ENCODE peak calls at places on chromosomes 1 and 21, in eight cellular contexts. One of them, this sample, is unnamed.

GRCh38 chr1:203722925-203723324 is 42.1 kb upstream of the LAX1 start:
- DNase-seq in activated T-cell treated with anti-CD3 and anti-CD28 coated beads for 48 hours: no peak
- DNase-seq in epithelial cell of esophagus: no peak
- DNase-seq in stimulated activated CD4-positive, alpha-beta T cell treated with anti-CD3 and anti-CD28 coated beads, Interleukin-4, amount 100 ng/mL, for 48 hours: no peak
- DNase-seq in cardiac fibroblast: no peak
- DNase-seq in A172: no peak
- DNase-seq in skeletal muscle cell: no peak
- DNase-seq in amniotic stem cell: no peak
- DNase-seq in this sample: no peak

GRCh38 chr1:168636200-168636599 is 59.8 kb downstream of the XCL1 start:
- DNase-seq in stimulated activated CD4-positive, alpha-beta T cell treated with anti-CD3 and anti-CD28 coated beads, Interleukin-4, amount 100 ng/mL, for 48 hours: no peak
- DNase-seq in amniotic stem cell: no peak
- DNase-seq in cardiac fibroblast: peak
- DNase-seq in epithelial cell of esophagus: peak
- DNase-seq in activated T-cell treated with anti-CD3 and anti-CD28 coated beads for 48 hours: no peak
- DNase-seq in skeletal muscle cell: no peak
- DNase-seq in A172: no peak
- DNase-seq in this sample: no peak

GRCh38 chr1:232629250-232630046 is 485 bp downstream of the SIPA1L2 start:
- DNase-seq in skeletal muscle cell: no peak
- DNase-seq in epithelial cell of esophagus: peak
- DNase-seq in amniotic stem cell: no peak
- DNase-seq in A172: no peak
- DNase-seq in cardiac fibroblast: peak
- DNase-seq in stimulated activated CD4-positive, alpha-beta T cell treated with anti-CD3 and anti-CD28 coated beads, Interleukin-4, amount 100 ng/mL, for 48 hours: peak
- DNase-seq in activated T-cell treated with anti-CD3 and anti-CD28 coated beads for 48 hours: peak
- DNase-seq in this sample: peak

GRCh38 chr1:105337427-105337826 is 1587.7 kb downstream of the AMY1C start:
- DNase-seq in A172: no peak
- DNase-seq in activated T-cell treated with anti-CD3 and anti-CD28 coated beads for 48 hours: no peak
- DNase-seq in skeletal muscle cell: no peak
- DNase-seq in cardiac fibroblast: no peak
- DNase-seq in stimulated activated CD4-positive, alpha-beta T cell treated with anti-CD3 and anti-CD28 coated beads, Interleukin-4, amount 100 ng/mL, for 48 hours: no peak
- DNase-seq in amniotic stem cell: no peak
- DNase-seq in epithelial cell of esophagus: no peak
- DNase-seq in this sample: no peak

GRCh38 chr1:150148834-150149489 is 754 bp upstream of the PLEKHO1 start:
- DNase-seq in skeletal muscle cell: no peak
- DNase-seq in A172: no peak
- DNase-seq in cardiac fibroblast: no peak
- DNase-seq in epithelial cell of esophagus: no peak
- DNase-seq in stimulated activated CD4-positive, alpha-beta T cell treated with anti-CD3 and anti-CD28 coated beads, Interleukin-4, amount 100 ng/mL, for 48 hours: no peak
- DNase-seq in amniotic stem cell: no peak
- DNase-seq in activated T-cell treated with anti-CD3 and anti-CD28 coated beads for 48 hours: no peak
- DNase-seq in this sample: peak

GRCh38 chr1:72280714-72281113 is 1.6 kb downstream of the NEGR1 start:
- DNase-seq in amniotic stem cell: no peak
- DNase-seq in epithelial cell of esophagus: no peak
- DNase-seq in stimulated activated CD4-positive, alpha-beta T cell treated with anti-CD3 and anti-CD28 coated beads, Interleukin-4, amount 100 ng/mL, for 48 hours: no peak
- DNase-seq in cardiac fibroblast: peak
- DNase-seq in A172: no peak
- DNase-seq in skeletal muscle cell: no peak
- DNase-seq in activated T-cell treated with anti-CD3 and anti-CD28 coated beads for 48 hours: no peak
- DNase-seq in this sample: no peak

GRCh38 chr1:206905295-206906164 is 8.3 kb downstream of the IL24 start:
- DNase-seq in amniotic stem cell: peak
- DNase-seq in activated T-cell treated with anti-CD3 and anti-CD28 coated beads for 48 hours: no peak
- DNase-seq in skeletal muscle cell: peak
- DNase-seq in A172: peak
- DNase-seq in cardiac fibroblast: peak
- DNase-seq in epithelial cell of esophagus: peak
- DNase-seq in stimulated activated CD4-positive, alpha-beta T cell treated with anti-CD3 and anti-CD28 coated beads, Interleukin-4, amount 100 ng/mL, for 48 hours: no peak
- DNase-seq in this sample: no peak

GRCh38 chr1:62371375-62371774 is 52.1 kb upstream of the KANK4 start:
- DNase-seq in A172: no peak
- DNase-seq in cardiac fibroblast: no peak
- DNase-seq in stimulated activated CD4-positive, alpha-beta T cell treated with anti-CD3 and anti-CD28 coated beads, Interleukin-4, amount 100 ng/mL, for 48 hours: no peak
- DNase-seq in skeletal muscle cell: no peak
- DNase-seq in amniotic stem cell: no peak
- DNase-seq in epithelial cell of esophagus: no peak
- DNase-seq in activated T-cell treated with anti-CD3 and anti-CD28 coated beads for 48 hours: no peak
- DNase-seq in this sample: no peak

GRCh38 chr1:179231923-179232322 is 2.4 kb upstream of the ABL2 start:
- DNase-seq in skeletal muscle cell: no peak
- DNase-seq in amniotic stem cell: no peak
- DNase-seq in stimulated activated CD4-positive, alpha-beta T cell treated with anti-CD3 and anti-CD28 coated beads, Interleukin-4, amount 100 ng/mL, for 48 hours: no peak
- DNase-seq in epithelial cell of esophagus: peak
- DNase-seq in cardiac fibroblast: peak
- DNase-seq in activated T-cell treated with anti-CD3 and anti-CD28 coated beads for 48 hours: no peak
- DNase-seq in A172: peak
- DNase-seq in this sample: no peak

GRCh38 chr1:205725514-205725913 is 24.5 kb downstream of the NUCKS1 start:
- DNase-seq in stimulated activated CD4-positive, alpha-beta T cell treated with anti-CD3 and anti-CD28 coated beads, Interleukin-4, amount 100 ng/mL, for 48 hours: no peak
- DNase-seq in activated T-cell treated with anti-CD3 and anti-CD28 coated beads for 48 hours: no peak
- DNase-seq in epithelial cell of esophagus: no peak
- DNase-seq in amniotic stem cell: no peak
- DNase-seq in A172: no peak
- DNase-seq in skeletal muscle cell: no peak
- DNase-seq in cardiac fibroblast: no peak
- DNase-seq in this sample: no peak

GRCh38 chr1:201310986-201311355 is 27.7 kb downstream of the PKP1 start:
- DNase-seq in epithelial cell of esophagus: peak
- DNase-seq in amniotic stem cell: no peak
- DNase-seq in cardiac fibroblast: no peak
- DNase-seq in activated T-cell treated with anti-CD3 and anti-CD28 coated beads for 48 hours: no peak
- DNase-seq in A172: peak
- DNase-seq in skeletal muscle cell: no peak
- DNase-seq in stimulated activated CD4-positive, alpha-beta T cell treated with anti-CD3 and anti-CD28 coated beads, Interleukin-4, amount 100 ng/mL, for 48 hours: no peak
- DNase-seq in this sample: no peak

GRCh38 chr1:3352952-3353331 is 101.5 kb upstream of the ARHGEF16 start:
- DNase-seq in amniotic stem cell: no peak
- DNase-seq in skeletal muscle cell: peak
- DNase-seq in A172: peak
- DNase-seq in epithelial cell of esophagus: no peak
- DNase-seq in cardiac fibroblast: peak
- DNase-seq in activated T-cell treated with anti-CD3 and anti-CD28 coated beads for 48 hours: no peak
- DNase-seq in stimulated activated CD4-positive, alpha-beta T cell treated with anti-CD3 and anti-CD28 coated beads, Interleukin-4, amount 100 ng/mL, for 48 hours: no peak
- DNase-seq in this sample: no peak

GRCh38 chr1:218743861-218744505 is 398.8 kb downstream of the TGFB2 start:
- DNase-seq in epithelial cell of esophagus: peak
- DNase-seq in skeletal muscle cell: no peak
- DNase-seq in cardiac fibroblast: no peak
- DNase-seq in A172: no peak
- DNase-seq in stimulated activated CD4-positive, alpha-beta T cell treated with anti-CD3 and anti-CD28 coated beads, Interleukin-4, amount 100 ng/mL, for 48 hours: no peak
- DNase-seq in activated T-cell treated with anti-CD3 and anti-CD28 coated beads for 48 hours: no peak
- DNase-seq in amniotic stem cell: no peak
- DNase-seq in this sample: no peak

GRCh38 chr1:29878501-29878900 is 642.2 kb downstream of the PTPRU start:
- DNase-seq in stimulated activated CD4-positive, alpha-beta T cell treated with anti-CD3 and anti-CD28 coated beads, Interleukin-4, amount 100 ng/mL, for 48 hours: no peak
- DNase-seq in cardiac fibroblast: no peak
- DNase-seq in amniotic stem cell: no peak
- DNase-seq in A172: no peak
- DNase-seq in activated T-cell treated with anti-CD3 and anti-CD28 coated beads for 48 hours: no peak
- DNase-seq in epithelial cell of esophagus: no peak
- DNase-seq in skeletal muscle cell: no peak
- DNase-seq in this sample: no peak

GRCh38 chr1:25065246-25066238 is 135.5 kb upstream of the RUNX3 start:
- DNase-seq in amniotic stem cell: no peak
- DNase-seq in cardiac fibroblast: no peak
- DNase-seq in A172: no peak
- DNase-seq in activated T-cell treated with anti-CD3 and anti-CD28 coated beads for 48 hours: no peak
- DNase-seq in stimulated activated CD4-positive, alpha-beta T cell treated with anti-CD3 and anti-CD28 coated beads, Interleukin-4, amount 100 ng/mL, for 48 hours: no peak
- DNase-seq in skeletal muscle cell: no peak
- DNase-seq in epithelial cell of esophagus: no peak
- DNase-seq in this sample: no peak

GRCh38 chr1:31689821-31690220 is 14.0 kb downstream of the COL16A1 start:
- DNase-seq in stimulated activated CD4-positive, alpha-beta T cell treated with anti-CD3 and anti-CD28 coated beads, Interleukin-4, amount 100 ng/mL, for 48 hours: no peak
- DNase-seq in skeletal muscle cell: peak
- DNase-seq in activated T-cell treated with anti-CD3 and anti-CD28 coated beads for 48 hours: no peak
- DNase-seq in cardiac fibroblast: peak
- DNase-seq in epithelial cell of esophagus: peak
- DNase-seq in amniotic stem cell: peak
- DNase-seq in A172: peak
- DNase-seq in this sample: no peak

GRCh38 chr1:161176468-161177111 is 717 bp downstream of the B4GALT3 start:
- DNase-seq in A172: no peak
- DNase-seq in stimulated activated CD4-positive, alpha-beta T cell treated with anti-CD3 and anti-CD28 coated beads, Interleukin-4, amount 100 ng/mL, for 48 hours: no peak
- DNase-seq in epithelial cell of esophagus: no peak
- DNase-seq in amniotic stem cell: no peak
- DNase-seq in cardiac fibroblast: no peak
- DNase-seq in skeletal muscle cell: no peak
- DNase-seq in activated T-cell treated with anti-CD3 and anti-CD28 coated beads for 48 hours: no peak
- DNase-seq in this sample: no peak

GRCh38 chr1:2375246-2375922 is 16.0 kb downstream of the MORN1 start:
- DNase-seq in skeletal muscle cell: no peak
- DNase-seq in cardiac fibroblast: no peak
- DNase-seq in epithelial cell of esophagus: no peak
- DNase-seq in A172: no peak
- DNase-seq in amniotic stem cell: no peak
- DNase-seq in activated T-cell treated with anti-CD3 and anti-CD28 coated beads for 48 hours: no peak
- DNase-seq in stimulated activated CD4-positive, alpha-beta T cell treated with anti-CD3 and anti-CD28 coated beads, Interleukin-4, amount 100 ng/mL, for 48 hours: no peak
- DNase-seq in this sample: no peak

GRCh38 chr21:46665566-46665965 is 30.1 kb downstream of the PRMT2 start:
- DNase-seq in stimulated activated CD4-positive, alpha-beta T cell treated with anti-CD3 and anti-CD28 coated beads, Interleukin-4, amount 100 ng/mL, for 48 hours: no peak
- DNase-seq in skeletal muscle cell: no peak
- DNase-seq in cardiac fibroblast: peak
- DNase-seq in amniotic stem cell: no peak
- DNase-seq in activated T-cell treated with anti-CD3 and anti-CD28 coated beads for 48 hours: no peak
- DNase-seq in epithelial cell of esophagus: no peak
- DNase-seq in A172: no peak
- DNase-seq in this sample: no peak

GRCh38 chr1:76494807-76495206 is 372.5 kb upstream of the ST6GALNAC5 start:
- DNase-seq in skeletal muscle cell: peak
- DNase-seq in cardiac fibroblast: peak
- DNase-seq in activated T-cell treated with anti-CD3 and anti-CD28 coated beads for 48 hours: no peak
- DNase-seq in amniotic stem cell: no peak
- DNase-seq in stimulated activated CD4-positive, alpha-beta T cell treated with anti-CD3 and anti-CD28 coated beads, Interleukin-4, amount 100 ng/mL, for 48 hours: no peak
- DNase-seq in epithelial cell of esophagus: peak
- DNase-seq in A172: no peak
- DNase-seq in this sample: no peak

GRCh38 chr1:230156068-230156467 is 89.0 kb downstream of the GALNT2 start:
- DNase-seq in activated T-cell treated with anti-CD3 and anti-CD28 coated beads for 48 hours: no peak
- DNase-seq in epithelial cell of esophagus: no peak
- DNase-seq in skeletal muscle cell: no peak
- DNase-seq in amniotic stem cell: no peak
- DNase-seq in stimulated activated CD4-positive, alpha-beta T cell treated with anti-CD3 and anti-CD28 coated beads, Interleukin-4, amount 100 ng/mL, for 48 hours: no peak
- DNase-seq in cardiac fibroblast: no peak
- DNase-seq in A172: no peak
- DNase-seq in this sample: no peak

This sample was measured in neural progenitor cell.